ENCODE peak calls at places on chromosomes 3 and 15, in seven cellular contexts. U, C, N, E, L, A and P are unnamed samples.
A peak's percentile ranks its signal among the peaks of the same experiment; 100 is the strongest.

GRCh38 chr3:55604414-55604813 is 117.3 kb upstream of the WNT5A start:
- DNase-seq in U (no peak), L (no peak), N (no peak), C (no peak), A (no peak), E (no peak), P (no peak)

GRCh38 chr15:72785452-72786243 is 2.1 kb upstream of the ADPGK start:
- DNase-seq in U (no peak), L (no peak), C (no peak), A (no peak), E (no peak), N (no peak), P (peak; percentile 74)

GRCh38 chr15:78055923-78056713 is 21.4 kb downstream of the TBC1D2B start:
- DNase-seq in N (no peak), C (peak; percentile 67), L (no peak), A (no peak), U (no peak), E (no peak), P (no peak)

GRCh38 chr3:62529230-62529629 is 155.9 kb upstream of the FEZF2 start:
- DNase-seq in A (peak; percentile 85), C (peak; percentile 9), E (no peak), U (no peak), L (peak; percentile 9), N (no peak), P (peak; percentile 8)

GRCh38 chr3:185758912-185759311 is 65.9 kb downstream of the IGF2BP2 start:
- DNase-seq in C (peak; percentile 44), E (no peak), N (no peak), A (no peak), U (no peak), L (no peak), P (no peak)

GRCh38 chr3:64190517-64191515 is 34.5 kb downstream of the PRICKLE2 start:
- DNase-seq in A (no peak), U (peak; percentile 17), N (no peak), E (no peak), C (no peak), L (no peak), P (peak; percentile 94)

GRCh38 chr3:63387568-63387967 is 109.5 kb downstream of the SYNPR start:
- DNase-seq in N (no peak), U (no peak), C (no peak), A (no peak), E (no peak), L (no peak), P (no peak)

GRCh38 chr15:99719096-99719541 is 14.1 kb downstream of the LYSMD4 start:
- DNase-seq in U (no peak), C (no peak), A (no peak), N (no peak), L (no peak), E (peak; percentile 83), P (peak; percentile 87)

GRCh38 chr3:192566706-192567290 is 160.5 kb downstream of the FGF12 start:
- DNase-seq in E (peak; percentile 9), L (peak; percentile 54), N (peak; percentile 60), C (peak; percentile 45), U (peak; percentile 13), A (peak; percentile 75), P (peak; percentile 84)

GRCh38 chr3:111871809-111872623 is 13.0 kb downstream of the PHLDB2 start:
- DNase-seq in L (no peak), A (no peak), C (peak; percentile 5), N (no peak), U (no peak), E (no peak), P (no peak)

GRCh38 chr3:134134240-134134639 is 104.5 kb upstream of the SLCO2A1 start:
- DNase-seq in L (no peak), E (no peak), U (no peak), N (no peak), A (no peak), C (no peak), P (no peak)

GRCh38 chr3:98901032-98901464 is 447 bp downstream of the DCBLD2 start:
- DNase-seq in E (no peak), A (peak; percentile 79), L (peak; percentile 38), N (no peak), U (no peak), C (peak; percentile 32), P (peak; percentile 47)

GRCh38 chr3:38133557-38134405 is 3.1 kb downstream of the ACAA1 start:
- DNase-seq in A (no peak), L (no peak), U (no peak), E (no peak), N (no peak), C (peak; percentile 99), P (no peak)

GRCh38 chr3:127151992-127152391 is 40.9 kb upstream of the PRR23E start:
- DNase-seq in L (no peak), C (no peak), N (no peak), E (no peak), A (no peak), U (no peak), P (peak; percentile 6)

GRCh38 chr15:80242132-80242769 is 9.8 kb downstream of the CTXND1 start:
- DNase-seq in E (no peak), A (peak; percentile 77), C (peak; percentile 50), L (peak; percentile 64), N (peak; percentile 28), U (peak; percentile 45), P (peak; percentile 24)

GRCh38 chr3:73681610-73682009 is 56.9 kb upstream of the PDZRN3 start:
- DNase-seq in C (no peak), E (no peak), N (no peak), U (no peak), A (no peak), L (peak; percentile 3), P (peak; percentile 85)

GRCh38 chr3:107414325-107414964 is 37.2 kb downstream of the CCDC54 start:
- DNase-seq in C (no peak), L (no peak), E (no peak), A (no peak), N (no peak), U (no peak), P (no peak)

GRCh38 chr15:37106490-37107001 is 6.2 kb upstream of the MEIS2 start:
- DNase-seq in U (no peak), N (no peak), A (peak; percentile 72), C (no peak), L (no peak), E (no peak), P (peak; percentile 24)
- TF ChIP-seq CEBPB in U (no peak), N (no peak), A (no peak), C (no peak), L (no peak), E (no peak), P (no peak)

GRCh38 chr3:5278666-5279065 is 91.2 kb downstream of the EDEM1 start:
- DNase-seq in U (no peak), E (no peak), A (no peak), L (no peak), N (no peak), C (no peak), P (no peak)

GRCh38 chr3:5275529-5275928 is 88.0 kb downstream of the EDEM1 start:
- DNase-seq in N (no peak), C (no peak), A (no peak), E (no peak), U (no peak), L (no peak), P (peak; percentile 37)

GRCh38 chr3:5277612-5278236 is 90.2 kb downstream of the EDEM1 start:
- DNase-seq in A (no peak), N (no peak), L (no peak), C (no peak), E (no peak), U (no peak), P (no peak)

GRCh38 chr3:5274116-5274515 is 86.6 kb downstream of the EDEM1 start:
- DNase-seq in E (no peak), A (no peak), N (no peak), U (no peak), L (no peak), C (no peak), P (no peak)

GRCh38 chr3:5276953-5277352 is 89.4 kb downstream of the EDEM1 start:
- DNase-seq in N (no peak), C (no peak), U (no peak), A (no peak), L (no peak), E (no peak), P (no peak)
- TF ChIP-seq CEBPB in N (no peak), C (no peak), U (no peak), A (no peak), L (no peak), E (no peak), P (no peak)

GRCh38 chr15:63037996-63038720 is 4.4 kb upstream of the TPM1 start:
- DNase-seq in U (no peak), A (no peak), N (no peak), L (no peak), C (no peak), E (no peak), P (no peak)

GRCh38 chr15:63040509-63040908 is 2.0 kb upstream of the TPM1 start:
- DNase-seq in U (no peak), C (no peak), E (no peak), N (no peak), A (no peak), L (no peak), P (no peak)

GRCh38 chr15:63038926-63039673 is 3.4 kb upstream of the TPM1 start:
- DNase-seq in U (no peak), E (no peak), A (no peak), C (no peak), N (no peak), L (no peak), P (peak; percentile 83)

GRCh38 chr15:63040954-63041353 is 1.6 kb upstream of the TPM1 start:
- DNase-seq in U (no peak), C (no peak), N (no peak), L (no peak), A (no peak), E (no peak), P (no peak)

DNA sequence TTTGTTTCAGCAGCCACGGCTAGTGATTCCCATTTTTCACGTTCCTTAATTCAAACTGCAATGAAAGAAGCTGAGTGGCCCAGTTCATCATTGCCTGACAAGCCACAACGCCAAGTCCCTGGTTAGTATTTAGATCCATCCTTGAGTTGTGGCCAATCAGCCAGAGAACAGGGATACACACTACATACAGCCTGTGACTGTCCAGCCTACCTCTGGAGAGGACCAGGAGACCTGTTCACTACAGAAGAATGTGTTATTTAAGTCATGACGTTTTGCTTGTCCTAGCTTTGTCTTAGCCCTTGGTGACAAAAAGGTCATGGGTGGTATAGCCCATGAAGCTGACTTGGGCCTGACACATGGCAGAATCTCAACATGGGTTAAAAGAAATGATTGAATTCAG is 2.7 kb upstream of the TPM1 start:
- DNase-seq in L (no peak), N (no peak), C (no peak), A (no peak), U (no peak), E (no peak), P (no peak)
- TF ChIP-seq CEBPB in L (no peak), N (no peak), C (no peak), A (no peak), U (no peak), E (no peak), P (no peak)

DNA sequence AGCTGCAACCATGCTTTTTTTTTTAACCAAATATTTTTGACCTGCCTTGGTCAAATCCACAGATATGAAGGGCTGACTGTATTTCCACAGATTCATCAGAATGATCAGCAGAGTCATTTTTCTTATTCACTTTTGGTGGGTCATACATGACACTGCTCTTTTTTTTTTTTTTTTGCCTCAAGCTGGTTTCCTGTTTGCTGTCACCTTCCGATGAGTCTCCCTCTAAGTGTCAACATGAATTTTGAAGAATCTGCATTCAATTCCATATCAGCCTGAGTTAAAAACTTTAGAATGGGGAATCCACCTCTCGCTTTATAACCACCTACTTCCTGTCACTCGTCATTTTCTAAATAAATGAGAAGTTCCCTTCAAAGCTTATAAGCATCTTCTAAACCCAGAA is 2.2 kb upstream of the SLC12A8 start:
- DNase-seq in A (no peak), E (no peak), C (no peak), L (no peak), N (no peak), U (no peak), P (no peak)
- TF ChIP-seq CEBPB in A (no peak), E (no peak), C (no peak), L (no peak), N (no peak), U (no peak), P (no peak)